ENCODE peak calls at places on chromosome 16, in nine cellular contexts. F, K, I, J, D, T, Y, X and V are unnamed samples.
A peak's percentile ranks its signal among the peaks of the same experiment; 100 is the strongest.

GRCh38 chr16:47392114-47392513 is 68.7 kb downstream of the ITFG1 start:
- DNase-seq in F (no peak), K (peak; percentile 24), I (peak; percentile 71), J (no peak), D (no peak), T (no peak), Y (no peak), X (no peak), V (no peak)

GRCh38 chr16:1614226-1615102 is 2.3 kb downstream of the CRAMP1 start:
- DNase-seq in F (no peak), K (peak; percentile 62), I (peak; percentile 38), J (peak; percentile 25), D (no peak), T (no peak), Y (no peak), X (peak; percentile 32), V (peak; percentile 30)

GRCh38 chr16:13823501-13823900 is 96.5 kb upstream of the ERCC4 start:
- DNase-seq in F (no peak), K (no peak), I (no peak), J (no peak), D (no peak), T (no peak), Y (no peak), X (no peak), V (no peak)

GRCh38 chr16:17520567-17520966 is 49.8 kb upstream of the XYLT1 start:
- DNase-seq in F (no peak), K (no peak), I (peak; percentile 83), J (no peak), D (no peak), T (no peak), Y (no peak), X (no peak), V (no peak)

GRCh38 chr16:83908798-83909197 is 9.9 kb downstream of the MLYCD start:
- DNase-seq in F (no peak), K (no peak), I (no peak), J (no peak), D (no peak), T (no peak), Y (no peak), X (no peak), V (no peak)

GRCh38 chr16:1723450-1724147 is 17.6 kb downstream of the MAPK8IP3 start:
- DNase-seq in F (no peak), K (peak; percentile 56), I (peak; percentile 19), J (peak; percentile 50), D (no peak), T (no peak), Y (no peak), X (peak; percentile 60), V (peak; percentile 41)

GRCh38 chr16:87874639-87875472 is 5.5 kb upstream of the SLC7A5 start:
- DNase-seq in F (no peak), K (no peak), I (no peak), J (no peak), D (no peak), T (no peak), Y (no peak), X (no peak), V (peak; percentile 56)

GRCh38 chr16:72840591-72841381 is 207.1 kb downstream of the ZFHX3 start:
- DNase-seq in F (no peak), K (no peak), I (no peak), J (no peak), D (no peak), T (no peak), Y (no peak), X (no peak), V (no peak)

GRCh38 chr16:46972429-46972970 is 974 bp downstream of the DNAJA2 start:
- DNase-seq in F (no peak), K (peak; percentile 33), I (peak; percentile 43), J (no peak), D (no peak), T (no peak), Y (no peak), X (peak; percentile 20), V (peak; percentile 17)

GRCh38 chr16:86091976-86092375 is 193.0 kb downstream of the IRF8 start:
- DNase-seq in F (no peak), K (no peak), I (no peak), J (no peak), D (no peak), T (no peak), Y (no peak), X (no peak), V (no peak)

GRCh38 chr16:31005350-31006085 is 4.9 kb downstream of the STX1B start:
- DNase-seq in F (no peak), K (no peak), I (no peak), J (no peak), D (no peak), T (no peak), Y (no peak), X (no peak), V (no peak)

GRCh38 chr16:50121721-50122445 is 31.2 kb upstream of the TENT4B start:
- DNase-seq in F (no peak), K (no peak), I (no peak), J (no peak), D (no peak), T (no peak), Y (no peak), X (no peak), V (no peak)

DNA sequence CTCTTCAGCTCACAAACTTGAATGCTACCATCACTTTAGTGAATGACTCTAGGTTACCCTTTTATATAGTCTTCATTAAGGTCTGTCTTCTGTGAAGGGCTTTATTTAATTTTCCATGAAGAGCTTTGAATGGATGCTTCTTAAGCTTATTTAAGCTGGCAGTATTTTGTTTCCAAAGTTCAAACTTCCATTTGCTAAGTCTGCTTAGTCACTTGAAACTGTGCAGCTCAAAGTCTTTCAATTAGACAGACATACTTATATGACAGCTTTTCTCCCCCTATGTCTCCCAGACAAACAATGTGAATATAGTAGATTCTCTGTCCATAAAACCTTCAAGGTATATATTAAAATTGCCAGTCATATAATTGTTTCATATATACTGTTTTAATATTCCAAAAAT is 23.5 kb downstream of the TXNDC11 start:
- DNase-seq in F (no peak), K (no peak), I (no peak), J (no peak), D (no peak), T (no peak), Y (no peak), X (no peak), V (no peak)
- H3K4me1 ChIP-seq in F (peaks cover 42% of the 10 kb centered on the region), K (peaks cover 4% of the 10 kb centered on the region), I (no peaks in the 10 kb centered on the region), J (peaks cover 78% of the 10 kb centered on the region), D (peaks cover 10% of the 10 kb centered on the region), T (peaks cover 31% of the 10 kb centered on the region), Y (no peaks in the 10 kb centered on the region), X (no peaks in the 10 kb centered on the region), V (peaks cover 5% of the 10 kb centered on the region)

DNA sequence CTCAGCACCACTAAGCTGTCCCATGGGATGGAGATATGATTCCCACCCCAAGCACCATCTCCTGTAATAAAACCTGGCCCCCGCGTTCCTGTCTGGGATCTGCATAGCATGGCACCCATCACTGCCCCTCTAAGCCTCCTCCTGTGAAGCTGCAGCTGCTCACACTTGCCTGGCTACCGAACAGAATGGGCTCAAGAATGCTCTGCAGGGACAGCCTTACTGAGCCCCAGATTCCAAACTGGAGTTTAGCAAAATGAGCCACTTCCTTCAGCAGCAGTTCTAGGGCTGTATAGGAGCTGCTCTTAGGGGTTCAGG is 256.1 kb downstream of the CPPED1 start:
- DNase-seq in F (no peak), K (no peak), I (no peak), J (no peak), D (no peak), T (no peak), Y (no peak), X (no peak), V (no peak)
- H3K27ac ChIP-seq in F (no peak overlapping the region), K (no peak overlapping the region), I (no peak overlapping the region), J (no peak overlapping the region), D (no peak overlapping the region), T (no peak overlapping the region), Y (no peak overlapping the region), X (no peak overlapping the region), V (no peak overlapping the region)

DNA sequence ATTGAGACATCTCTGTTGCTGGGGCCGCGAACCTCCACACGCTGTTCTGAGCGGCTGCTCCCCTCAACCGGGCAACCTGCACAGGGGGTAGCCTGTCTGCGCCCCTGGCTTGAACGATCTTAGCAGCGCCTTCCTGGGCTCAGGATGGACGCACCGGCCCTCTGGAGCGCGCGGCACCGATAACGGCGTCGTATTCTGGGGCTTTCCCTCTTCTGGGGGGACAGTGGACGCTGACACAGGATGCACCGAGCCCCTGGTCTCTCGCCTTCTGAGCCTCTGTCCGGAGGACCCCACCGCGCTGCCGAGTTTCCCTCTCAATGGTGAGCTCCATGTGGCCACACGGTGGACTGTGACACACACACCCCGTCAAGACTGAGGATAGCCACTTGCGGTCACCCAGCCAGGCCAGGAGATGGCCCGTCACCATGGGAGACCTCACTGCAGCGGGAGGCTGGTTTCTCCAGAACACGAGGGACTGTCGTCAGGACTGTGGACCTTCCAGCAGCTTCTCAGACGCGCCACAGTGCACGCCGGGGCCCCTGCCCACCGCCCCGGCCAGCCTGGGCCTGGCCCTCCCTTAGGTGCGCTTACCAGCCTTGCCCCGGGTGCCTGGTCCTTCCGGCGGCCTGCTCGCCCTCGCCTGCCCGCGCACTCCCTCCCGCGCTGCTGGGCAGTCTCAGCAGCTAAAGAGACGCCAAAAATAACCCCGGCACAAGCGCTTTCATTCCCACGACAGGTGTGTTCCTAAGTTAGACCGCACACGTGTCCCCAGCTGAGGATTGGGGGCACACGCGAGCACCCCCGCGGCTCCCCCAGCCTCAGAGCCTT is 30.0 kb upstream of the PABPN1L start:
- DNase-seq in F (no peak), K (no peak), I (no peak), J (no peak), D (peak; percentile 50), T (no peak), Y (no peak), X (no peak), V (no peak)
- H3K9me3 ChIP-seq in F (no peaks in the 10 kb centered on the region), K (no peaks in the 10 kb centered on the region), I (no peaks in the 10 kb centered on the region), J (no peaks in the 10 kb centered on the region), D (no peaks in the 10 kb centered on the region), T (no peaks in the 10 kb centered on the region), Y (no peaks in the 10 kb centered on the region), X (no peaks in the 10 kb centered on the region), V (no peaks in the 10 kb centered on the region)

GRCh38 chr16:12314786-12315185 is 338.3 kb downstream of the SNX29 start:
- DNase-seq in F (no peak), K (no peak), I (peak; percentile 41), J (no peak), D (no peak), T (no peak), Y (no peak), X (no peak), V (no peak)

GRCh38 chr16:12311887-12312286 is 335.4 kb downstream of the SNX29 start:
- DNase-seq in F (no peak), K (no peak), I (no peak), J (no peak), D (no peak), T (no peak), Y (no peak), X (no peak), V (no peak)

GRCh38 chr16:12308060-12308459 is 331.5 kb downstream of the SNX29 start:
- DNase-seq in F (no peak), K (no peak), I (no peak), J (no peak), D (no peak), T (no peak), Y (no peak), X (no peak), V (no peak)

GRCh38 chr16:12313902-12314621 is 337.5 kb downstream of the SNX29 start:
- DNase-seq in F (no peak), K (no peak), I (no peak), J (no peak), D (no peak), T (no peak), Y (no peak), X (no peak), V (no peak)

DNA sequence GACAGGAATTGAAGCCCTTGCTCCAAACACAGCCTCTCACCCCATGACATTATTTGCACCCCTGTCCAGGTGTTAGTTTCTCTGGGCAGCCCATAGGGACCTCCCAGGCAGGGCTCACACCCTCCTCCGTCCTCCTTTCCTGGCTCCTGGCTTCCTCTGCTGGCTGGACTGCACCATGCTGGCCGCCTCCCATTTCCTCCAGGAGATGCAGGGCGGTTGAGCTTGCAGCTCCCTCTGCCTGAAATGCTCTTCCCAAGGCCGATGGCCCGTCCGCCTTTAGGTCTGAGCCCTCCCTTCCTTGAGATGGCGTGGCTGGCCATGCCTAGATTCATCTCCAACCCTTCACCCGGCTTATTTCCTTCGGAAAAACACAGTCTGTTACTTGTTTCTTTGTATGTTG is 334.8 kb downstream of the SNX29 start:
- DNase-seq in F (no peak), K (no peak), I (no peak), J (no peak), D (no peak), T (no peak), Y (no peak), X (peak; percentile 27), V (no peak)
- H3K4me1 ChIP-seq in F (no peaks in the 10 kb centered on the region), K (peaks cover 4% of the 10 kb centered on the region), I (no peaks in the 10 kb centered on the region), J (peaks cover 23% of the 10 kb centered on the region), D (no peaks in the 10 kb centered on the region), T (peaks cover 10% of the 10 kb centered on the region), Y (no peaks in the 10 kb centered on the region), X (no peaks in the 10 kb centered on the region), V (no peaks in the 10 kb centered on the region)